ENCODE peak calls at places on chromosomes 3 and 15, in eight cellular contexts. One of them, this sample, is unnamed.

GRCh38 chr3:134029734-134030381 is at the start of gene SLCO2A1:
- DNase-seq in endothelial cell: peak
- DNase-seq in fibroblast of the aortic adventitia: no peak
- DNase-seq in GM12865: no peak
- DNase-seq in RWPE1: peak
- DNase-seq in AG04450: no peak
- DNase-seq in mucosa of descending colon: peak
- DNase-seq in fibroblast of pulmonary artery: peak
- DNase-seq in this sample: no peak

GRCh38 chr3:98906230-98906629 is 4.7 kb upstream of the DCBLD2 start:
- DNase-seq in mucosa of descending colon: no peak
- DNase-seq in AG04450: peak
- DNase-seq in RWPE1: peak
- DNase-seq in fibroblast of pulmonary artery: peak
- DNase-seq in endothelial cell: no peak
- DNase-seq in fibroblast of the aortic adventitia: peak
- DNase-seq in GM12865: no peak
- DNase-seq in this sample: peak

GRCh38 chr3:156888576-156888975 is 62.4 kb downstream of the LEKR1 start:
- DNase-seq in fibroblast of the aortic adventitia: no peak
- DNase-seq in mucosa of descending colon: no peak
- DNase-seq in GM12865: no peak
- DNase-seq in endothelial cell: no peak
- DNase-seq in AG04450: no peak
- DNase-seq in RWPE1: no peak
- DNase-seq in fibroblast of pulmonary artery: no peak
- DNase-seq in this sample: no peak

GRCh38 chr15:41498657-41499056 is 5.0 kb downstream of the ITPKA start:
- DNase-seq in fibroblast of the aortic adventitia: no peak
- DNase-seq in RWPE1: no peak
- DNase-seq in AG04450: no peak
- DNase-seq in mucosa of descending colon: no peak
- DNase-seq in fibroblast of pulmonary artery: no peak
- DNase-seq in endothelial cell: no peak
- DNase-seq in GM12865: no peak
- DNase-seq in this sample: no peak

GRCh38 chr3:43791246-43791645 is 100.5 kb downstream of the ABHD5 start:
- DNase-seq in fibroblast of the aortic adventitia: no peak
- DNase-seq in GM12865: no peak
- DNase-seq in endothelial cell: no peak
- DNase-seq in AG04450: no peak
- DNase-seq in RWPE1: no peak
- DNase-seq in mucosa of descending colon: no peak
- DNase-seq in fibroblast of pulmonary artery: no peak
- DNase-seq in this sample: no peak

GRCh38 chr3:58403513-58404109 is 30.0 kb downstream of the PDHB start:
- DNase-seq in fibroblast of the aortic adventitia: no peak
- DNase-seq in AG04450: no peak
- DNase-seq in RWPE1: no peak
- DNase-seq in mucosa of descending colon: no peak
- DNase-seq in GM12865: no peak
- DNase-seq in fibroblast of pulmonary artery: no peak
- DNase-seq in endothelial cell: no peak
- DNase-seq in this sample: no peak

GRCh38 chr3:171976526-171976925 is 62.9 kb upstream of the FNDC3B start:
- DNase-seq in fibroblast of pulmonary artery: peak
- DNase-seq in RWPE1: no peak
- DNase-seq in fibroblast of the aortic adventitia: peak
- DNase-seq in GM12865: no peak
- DNase-seq in endothelial cell: no peak
- DNase-seq in mucosa of descending colon: no peak
- DNase-seq in AG04450: no peak
- DNase-seq in this sample: no peak

GRCh38 chr3:197216169-197216860 is 82.1 kb downstream of the DLG1 start:
- DNase-seq in GM12865: no peak
- DNase-seq in RWPE1: peak
- DNase-seq in fibroblast of the aortic adventitia: peak
- DNase-seq in AG04450: no peak
- DNase-seq in fibroblast of pulmonary artery: peak
- DNase-seq in endothelial cell: no peak
- DNase-seq in mucosa of descending colon: no peak
- DNase-seq in this sample: peak

GRCh38 chr3:113623827-113624226 is 72.6 kb downstream of the USF3 start:
- DNase-seq in endothelial cell: no peak
- DNase-seq in fibroblast of the aortic adventitia: no peak
- DNase-seq in fibroblast of pulmonary artery: no peak
- DNase-seq in GM12865: no peak
- DNase-seq in RWPE1: no peak
- DNase-seq in mucosa of descending colon: no peak
- DNase-seq in AG04450: no peak
- DNase-seq in this sample: no peak

GRCh38 chr3:113620091-113620490 is 76.4 kb downstream of the USF3 start:
- DNase-seq in GM12865: no peak
- DNase-seq in mucosa of descending colon: no peak
- DNase-seq in AG04450: no peak
- DNase-seq in RWPE1: no peak
- DNase-seq in fibroblast of the aortic adventitia: no peak
- DNase-seq in fibroblast of pulmonary artery: no peak
- DNase-seq in endothelial cell: no peak
- DNase-seq in this sample: no peak

GRCh38 chr3:113626513-113627371 is 69.7 kb downstream of the USF3 start:
- DNase-seq in fibroblast of the aortic adventitia: peak
- DNase-seq in GM12865: peak
- DNase-seq in RWPE1: peak
- DNase-seq in endothelial cell: peak
- DNase-seq in mucosa of descending colon: no peak
- DNase-seq in fibroblast of pulmonary artery: peak
- DNase-seq in AG04450: peak
- DNase-seq in this sample: peak

GRCh38 chr3:113625724-113626348 is 70.6 kb downstream of the USF3 start:
- DNase-seq in fibroblast of the aortic adventitia: no peak
- DNase-seq in RWPE1: no peak
- DNase-seq in mucosa of descending colon: no peak
- DNase-seq in GM12865: no peak
- DNase-seq in fibroblast of pulmonary artery: no peak
- DNase-seq in endothelial cell: no peak
- DNase-seq in AG04450: no peak
- DNase-seq in this sample: no peak

DNA sequence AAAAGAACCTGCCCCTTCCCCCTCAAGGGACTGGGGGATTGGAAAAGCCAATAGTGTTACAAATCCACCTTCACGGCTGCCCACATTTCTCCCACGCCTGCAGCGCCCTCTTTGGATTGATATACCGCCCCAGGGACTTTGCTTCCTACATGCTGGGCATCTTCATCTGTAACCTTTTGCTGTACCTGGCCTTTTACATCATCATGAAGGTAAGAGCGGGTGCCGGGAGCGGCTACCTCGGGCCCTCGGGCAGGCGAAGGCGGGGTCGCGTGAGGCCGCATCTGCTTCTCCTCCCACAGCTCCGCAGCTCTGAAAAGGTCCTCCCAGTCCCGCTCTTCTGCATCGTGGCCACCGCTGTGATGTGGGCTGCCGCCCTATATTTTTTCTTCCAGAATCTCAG is 73.1 kb downstream of the USF3 start:
- DNase-seq in endothelial cell: peak
- DNase-seq in fibroblast of pulmonary artery: peak
- DNase-seq in GM12865: no peak
- DNase-seq in fibroblast of the aortic adventitia: no peak
- DNase-seq in mucosa of descending colon: no peak
- DNase-seq in RWPE1: no peak
- DNase-seq in AG04450: no peak
- DNase-seq in this sample: no peak
- TF ChIP-seq CTCF in endothelial cell: no peak
- TF ChIP-seq CTCF in fibroblast of pulmonary artery: peak
- TF ChIP-seq CTCF in GM12865: no peak
- TF ChIP-seq CTCF in fibroblast of the aortic adventitia: peak
- TF ChIP-seq CTCF in mucosa of descending colon: no peak
- TF ChIP-seq CTCF in RWPE1: no peak
- TF ChIP-seq CTCF in AG04450: peak
- TF ChIP-seq CTCF in this sample: no peak

GRCh38 chr15:26098801-26099200 is 235.7 kb upstream of the ATP10A start:
- DNase-seq in fibroblast of the aortic adventitia: no peak
- DNase-seq in endothelial cell: no peak
- DNase-seq in fibroblast of pulmonary artery: no peak
- DNase-seq in RWPE1: no peak
- DNase-seq in AG04450: no peak
- DNase-seq in mucosa of descending colon: no peak
- DNase-seq in GM12865: no peak
- DNase-seq in this sample: no peak

GRCh38 chr15:26101443-26101842 is 238.3 kb upstream of the ATP10A start:
- DNase-seq in fibroblast of the aortic adventitia: no peak
- DNase-seq in endothelial cell: no peak
- DNase-seq in fibroblast of pulmonary artery: no peak
- DNase-seq in mucosa of descending colon: no peak
- DNase-seq in RWPE1: no peak
- DNase-seq in GM12865: no peak
- DNase-seq in AG04450: no peak
- DNase-seq in this sample: no peak

GRCh38 chr15:26097216-26097615 is 234.1 kb upstream of the ATP10A start:
- DNase-seq in endothelial cell: no peak
- DNase-seq in fibroblast of the aortic adventitia: no peak
- DNase-seq in mucosa of descending colon: no peak
- DNase-seq in RWPE1: no peak
- DNase-seq in AG04450: no peak
- DNase-seq in fibroblast of pulmonary artery: no peak
- DNase-seq in GM12865: no peak
- DNase-seq in this sample: no peak

GRCh38 chr15:26091184-26091583 is 228.1 kb upstream of the ATP10A start:
- DNase-seq in AG04450: no peak
- DNase-seq in fibroblast of the aortic adventitia: no peak
- DNase-seq in mucosa of descending colon: no peak
- DNase-seq in fibroblast of pulmonary artery: no peak
- DNase-seq in GM12865: no peak
- DNase-seq in RWPE1: no peak
- DNase-seq in endothelial cell: no peak
- DNase-seq in this sample: no peak

DNA sequence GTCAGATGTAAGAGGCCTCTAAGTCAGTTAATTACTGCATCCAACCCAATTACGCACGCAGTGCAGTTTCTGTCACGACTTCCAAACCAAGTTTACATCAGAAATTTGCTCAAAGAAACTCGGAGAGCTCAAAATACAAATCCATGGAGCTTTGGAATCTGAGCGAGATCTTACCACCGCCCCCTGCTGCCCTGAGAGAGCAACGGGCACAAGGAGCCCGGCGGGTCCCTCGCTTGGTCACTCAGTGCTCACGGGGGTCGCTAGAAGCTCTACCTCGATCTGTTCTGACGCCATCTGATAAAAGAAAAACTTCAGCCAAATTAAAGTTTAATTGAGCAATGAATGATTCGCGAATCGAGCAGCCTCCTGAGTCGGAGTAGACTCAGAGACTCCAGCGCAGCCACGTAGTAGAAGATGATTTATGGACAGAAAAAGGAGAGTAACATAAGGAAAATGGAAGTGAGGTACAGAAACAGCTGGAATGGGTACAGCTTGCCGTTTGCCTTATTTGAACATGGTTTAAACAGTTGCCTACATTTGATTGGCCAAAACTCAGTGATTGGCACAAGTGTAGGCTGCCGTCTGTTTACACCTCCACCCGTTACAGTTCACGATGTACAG is 232.7 kb upstream of the ATP10A start:
- DNase-seq in GM12865: no peak
- DNase-seq in fibroblast of the aortic adventitia: no peak
- DNase-seq in endothelial cell: peak
- DNase-seq in AG04450: no peak
- DNase-seq in fibroblast of pulmonary artery: no peak
- DNase-seq in mucosa of descending colon: no peak
- DNase-seq in RWPE1: no peak
- DNase-seq in this sample: no peak
- TF ChIP-seq CTCF in GM12865: peak
- TF ChIP-seq CTCF in fibroblast of the aortic adventitia: peak
- TF ChIP-seq CTCF in endothelial cell: no peak
- TF ChIP-seq CTCF in AG04450: peak
- TF ChIP-seq CTCF in fibroblast of pulmonary artery: peak
- TF ChIP-seq CTCF in mucosa of descending colon: no peak
- TF ChIP-seq CTCF in RWPE1: no peak
- TF ChIP-seq CTCF in this sample: peak

DNA sequence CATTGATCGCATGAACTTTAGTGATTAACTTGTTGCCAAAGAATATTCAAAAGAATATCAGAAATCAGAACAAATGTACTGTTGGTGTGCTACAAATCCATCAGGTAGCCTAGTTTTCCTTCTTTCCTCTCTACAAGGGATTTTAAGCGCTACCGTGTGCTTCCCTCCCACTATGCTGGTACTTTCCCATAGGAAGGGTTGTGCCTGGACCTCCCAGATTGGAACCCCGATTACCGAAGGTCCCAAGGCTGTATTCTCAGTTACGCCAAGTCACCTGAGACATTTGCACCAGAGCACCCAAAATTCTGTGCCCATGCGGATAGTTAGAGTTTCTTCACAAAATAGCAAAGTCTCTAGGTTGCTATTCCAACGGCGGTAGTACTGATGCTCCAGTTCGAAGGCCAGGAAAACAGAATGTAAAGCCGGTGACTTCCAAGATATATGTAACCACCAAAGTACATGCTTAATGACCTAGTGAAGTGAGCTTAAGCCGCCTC is 23.4 kb upstream of the GATM start:
- DNase-seq in fibroblast of pulmonary artery: no peak
- DNase-seq in RWPE1: no peak
- DNase-seq in mucosa of descending colon: peak
- DNase-seq in GM12865: no peak
- DNase-seq in endothelial cell: no peak
- DNase-seq in AG04450: no peak
- DNase-seq in fibroblast of the aortic adventitia: no peak
- DNase-seq in this sample: no peak
- TF ChIP-seq CTCF in fibroblast of pulmonary artery: no peak
- TF ChIP-seq CTCF in RWPE1: no peak
- TF ChIP-seq CTCF in mucosa of descending colon: no peak
- TF ChIP-seq CTCF in GM12865: no peak
- TF ChIP-seq CTCF in endothelial cell: no peak
- TF ChIP-seq CTCF in AG04450: no peak
- TF ChIP-seq CTCF in fibroblast of the aortic adventitia: no peak
- TF ChIP-seq CTCF in this sample: no peak

DNA sequence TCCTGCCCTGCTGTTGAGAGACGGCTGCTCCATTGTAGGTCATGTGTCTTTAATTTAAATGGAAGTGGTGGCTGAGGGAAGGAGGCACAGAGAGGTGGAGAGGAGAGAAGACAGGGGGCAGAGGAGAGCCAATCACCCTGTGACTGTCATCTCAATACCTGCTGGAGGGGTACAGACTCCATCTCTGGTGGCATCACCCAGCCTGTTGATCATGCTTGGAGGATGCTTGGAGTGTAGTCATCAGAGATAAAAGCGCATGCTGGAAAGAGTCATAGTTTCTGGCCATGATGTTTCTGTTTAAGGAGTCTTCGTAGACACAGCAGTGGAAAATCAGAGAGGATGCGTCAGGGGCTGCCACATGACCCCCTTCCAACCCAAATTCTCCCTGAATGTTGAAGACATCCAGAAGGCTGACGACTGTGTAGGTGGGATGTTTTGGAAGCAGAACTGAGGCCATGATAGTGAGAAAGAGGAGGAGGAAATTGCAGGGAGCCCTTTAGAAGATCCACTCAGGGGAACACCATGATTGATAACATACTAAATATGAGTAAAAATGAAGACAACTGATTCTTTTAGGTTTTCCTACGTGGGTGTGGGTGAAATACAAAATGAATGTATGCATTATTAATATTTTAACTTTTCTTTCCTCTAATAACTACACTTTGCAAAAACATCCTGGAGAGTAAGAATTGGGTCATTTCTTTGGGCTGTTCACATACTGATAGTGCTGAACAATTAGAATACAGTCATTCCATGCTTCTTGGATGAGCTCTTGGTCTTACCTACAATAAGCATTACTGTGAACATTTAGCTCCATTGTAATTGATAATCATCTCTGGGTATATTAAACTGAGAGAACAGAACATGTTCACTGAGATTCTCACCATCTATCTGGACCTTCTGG is 210.6 kb upstream of the ATP10A start:
- DNase-seq in fibroblast of the aortic adventitia: no peak
- DNase-seq in AG04450: no peak
- DNase-seq in fibroblast of pulmonary artery: no peak
- DNase-seq in mucosa of descending colon: no peak
- DNase-seq in endothelial cell: no peak
- DNase-seq in RWPE1: no peak
- DNase-seq in GM12865: no peak
- DNase-seq in this sample: no peak
- TF ChIP-seq CTCF in fibroblast of the aortic adventitia: no peak
- TF ChIP-seq CTCF in AG04450: no peak
- TF ChIP-seq CTCF in fibroblast of pulmonary artery: no peak
- TF ChIP-seq CTCF in mucosa of descending colon: no peak
- TF ChIP-seq CTCF in endothelial cell: no peak
- TF ChIP-seq CTCF in RWPE1: no peak
- TF ChIP-seq CTCF in GM12865: no peak
- TF ChIP-seq CTCF in this sample: no peak